ENCODE peak calls at places on chromosome 9, in four cellular contexts. N, Y, P and O are unnamed samples.

GRCh38 chr9:109101810-109102209 is 17.9 kb downstream of the TMEM245 start:
- DNase-seq in P (no peak), N (no peak), Y (no peak), O (no peak)

GRCh38 chr9:105393576-105394344 is 54.1 kb upstream of the FSD1L start:
- DNase-seq in N (no peak), P (no peak), Y (no peak), O (no peak)

GRCh38 chr9:12775963-12776774 is 1.3 kb downstream of the LURAP1L start:
- DNase-seq in N (peak), P (peak), Y (peak), O (peak)

GRCh38 chr9:13295556-13295955 is 16.1 kb upstream of the MPDZ start:
- DNase-seq in Y (no peak), P (no peak), N (no peak), O (peak)

GRCh38 chr9:15373201-15373530 is 49.5 kb upstream of the SNAPC3 start:
- DNase-seq in P (no peak), Y (no peak), N (no peak), O (no peak)

GRCh38 chr9:111966851-111967250 is 70.2 kb downstream of the UGCG start:
- DNase-seq in P (no peak), N (no peak), Y (no peak), O (no peak)

GRCh38 chr9:116447914-116448313 is 239.2 kb upstream of the TRIM32 start:
- DNase-seq in P (no peak), Y (no peak), N (no peak), O (no peak)

GRCh38 chr9:21812415-21812814 is 10.0 kb downstream of the MTAP start:
- DNase-seq in Y (no peak), P (no peak), N (no peak), O (no peak)

GRCh38 chr9:135914921-135915320 is 7.6 kb upstream of the CAMSAP1 start:
- DNase-seq in N (no peak), P (no peak), Y (no peak), O (no peak)

GRCh38 chr9:89463986-89464901 is 33.7 kb downstream of the SEMA4D start:
- DNase-seq in P (no peak), Y (no peak), N (no peak), O (no peak)

GRCh38 chr9:92496401-92496800 is 14.1 kb upstream of the ASPN start:
- DNase-seq in Y (no peak), P (no peak), N (no peak), O (no peak)

GRCh38 chr9:17630531-17630949 is 51.7 kb downstream of the SH3GL2 start:
- DNase-seq in P (no peak), Y (no peak), N (no peak), O (no peak)

GRCh38 chr9:91157891-91158660 is 203.6 kb downstream of the AUH start:
- DNase-seq in P (no peak), N (no peak), Y (no peak), O (no peak)

GRCh38 chr9:5767968-5768932 is 64.7 kb downstream of the ERMP1 start:
- DNase-seq in Y (no peak), N (no peak), P (no peak), O (no peak)

GRCh38 chr9:14511452-14511851 is 181.8 kb downstream of the ZDHHC21 start:
- DNase-seq in N (peak), Y (no peak), P (no peak), O (no peak)

GRCh38 chr9:131732061-131732526 is 7.8 kb downstream of the RAPGEF1 start:
- DNase-seq in Y (no peak), P (no peak), N (no peak), O (no peak)

GRCh38 chr9:20898885-20899554 is 132.4 kb downstream of the HACD4 start:
- DNase-seq in N (no peak), P (no peak), Y (no peak), O (no peak)

GRCh38 chr9:129174724-129175514 is 3.1 kb downstream of the IER5L start:
- DNase-seq in Y (peak), P (peak), N (peak), O (peak)

GRCh38 chr9:128399851-128400250 is 20.8 kb upstream of the CERCAM start:
- DNase-seq in N (no peak), Y (no peak), P (no peak), O (no peak)

GRCh38 chr9:137295313-137296213 is 6.5 kb downstream of the NRARP start:
- DNase-seq in Y (peak), N (peak), P (peak), O (peak)
- H3K9ac ChIP-seq in Y (peak), N (peak), P (no peak), O (no peak)

GRCh38 chr9:73370053-73370452 is 218.4 kb downstream of the ANXA1 start:
- DNase-seq in N (peak), P (no peak), Y (no peak), O (no peak)
- H3K4me3 ChIP-seq in N (no peak), P (no peak), Y (no peak), O (no peak)

GRCh38 chr9:114157516-114158176 is 2.3 kb downstream of the COL27A1 start:
- DNase-seq in N (no peak), P (no peak), Y (no peak), O (no peak)
- H3K9ac ChIP-seq in N (no peak), P (no peak), Y (no peak), O (no peak)

GRCh38 chr9:126665696-126666035 is 51.9 kb downstream of the LMX1B start:
- DNase-seq in N (no peak), Y (no peak), P (peak), O (peak)
- H3K4me3 ChIP-seq in N (no peak), Y (no peak), P (no peak), O (peak)